ENCODE peak calls at places on chromosomes 2 and 18, in six cellular contexts. One of them, this sample, is unnamed.
A peak's percentile ranks its signal among the peaks of the same experiment; 100 is the strongest.

GRCh38 chr2:225233234-225233633 is 166.3 kb upstream of the NYAP2 start:
- DNase-seq in left ventricle myocardium inferior: no peak
- DNase-seq in cardiac muscle cell: no peak
- DNase-seq in right atrium auricular region: no peak
- DNase-seq in CD8-positive, alpha-beta T cell: no peak
- DNase-seq in CD4-positive, alpha-beta T cell: no peak
- DNase-seq in this sample: no peak

GRCh38 chr18:10230072-10230471 is 224.4 kb upstream of the APCDD1 start:
- DNase-seq in left ventricle myocardium inferior: no peak
- DNase-seq in cardiac muscle cell: no peak
- DNase-seq in right atrium auricular region: no peak
- DNase-seq in CD8-positive, alpha-beta T cell: no peak
- DNase-seq in CD4-positive, alpha-beta T cell: no peak
- DNase-seq in this sample: no peak

GRCh38 chr2:4903676-4904348 is 788.4 kb upstream of the SOX11 start:
- DNase-seq in left ventricle myocardium inferior: no peak
- DNase-seq in cardiac muscle cell: peak; percentile 63
- DNase-seq in right atrium auricular region: no peak
- DNase-seq in CD8-positive, alpha-beta T cell: no peak
- DNase-seq in CD4-positive, alpha-beta T cell: no peak
- DNase-seq in this sample: no peak

GRCh38 chr18:49028801-49029506 is 78.2 kb upstream of the SMAD7 start:
- DNase-seq in left ventricle myocardium inferior: no peak
- DNase-seq in cardiac muscle cell: no peak
- DNase-seq in right atrium auricular region: peak; percentile 54
- DNase-seq in CD8-positive, alpha-beta T cell: no peak
- DNase-seq in CD4-positive, alpha-beta T cell: no peak
- DNase-seq in this sample: no peak

GRCh38 chr2:74186038-74186437 is 7.4 kb upstream of the MOB1A start:
- DNase-seq in left ventricle myocardium inferior: no peak
- DNase-seq in cardiac muscle cell: no peak
- DNase-seq in right atrium auricular region: no peak
- DNase-seq in CD8-positive, alpha-beta T cell: no peak
- DNase-seq in CD4-positive, alpha-beta T cell: peak; percentile 6
- DNase-seq in this sample: no peak

GRCh38 chr2:55138045-55138444 is 87.8 kb upstream of the RTN4 start:
- DNase-seq in left ventricle myocardium inferior: no peak
- DNase-seq in cardiac muscle cell: no peak
- DNase-seq in right atrium auricular region: no peak
- DNase-seq in CD8-positive, alpha-beta T cell: no peak
- DNase-seq in CD4-positive, alpha-beta T cell: no peak
- DNase-seq in this sample: no peak

GRCh38 chr2:152175368-152176112 is at the start of gene STAM2:
- DNase-seq in left ventricle myocardium inferior: peak; percentile 92
- DNase-seq in cardiac muscle cell: peak; percentile 93
- DNase-seq in right atrium auricular region: peak; percentile 93
- DNase-seq in CD8-positive, alpha-beta T cell: peak; percentile 93
- DNase-seq in CD4-positive, alpha-beta T cell: peak; percentile 91
- DNase-seq in this sample: peak; percentile 70

GRCh38 chr18:11852048-11852341 is 782 bp downstream of the CHMP1B start:
- DNase-seq in left ventricle myocardium inferior: no peak
- DNase-seq in cardiac muscle cell: no peak
- DNase-seq in right atrium auricular region: no peak
- DNase-seq in CD8-positive, alpha-beta T cell: no peak
- DNase-seq in CD4-positive, alpha-beta T cell: no peak
- DNase-seq in this sample: no peak

GRCh38 chr18:52936931-52937330 is 596.9 kb downstream of the DCC start:
- DNase-seq in left ventricle myocardium inferior: no peak
- DNase-seq in cardiac muscle cell: no peak
- DNase-seq in right atrium auricular region: no peak
- DNase-seq in CD8-positive, alpha-beta T cell: no peak
- DNase-seq in CD4-positive, alpha-beta T cell: no peak
- DNase-seq in this sample: no peak

GRCh38 chr2:232501331-232501771 is 13.7 kb upstream of the ECEL1 start:
- DNase-seq in left ventricle myocardium inferior: no peak
- DNase-seq in cardiac muscle cell: no peak
- DNase-seq in right atrium auricular region: no peak
- DNase-seq in CD8-positive, alpha-beta T cell: no peak
- DNase-seq in CD4-positive, alpha-beta T cell: no peak
- DNase-seq in this sample: no peak

GRCh38 chr2:191318729-191319078 is 73.5 kb downstream of the MYO1B start:
- DNase-seq in left ventricle myocardium inferior: no peak
- DNase-seq in cardiac muscle cell: peak; percentile 77
- DNase-seq in right atrium auricular region: no peak
- DNase-seq in CD8-positive, alpha-beta T cell: no peak
- DNase-seq in CD4-positive, alpha-beta T cell: no peak
- DNase-seq in this sample: no peak

GRCh38 chr2:171490577-171490976 is 31.7 kb upstream of the CYBRD1 start:
- DNase-seq in left ventricle myocardium inferior: no peak
- DNase-seq in cardiac muscle cell: no peak
- DNase-seq in right atrium auricular region: no peak
- DNase-seq in CD8-positive, alpha-beta T cell: no peak
- DNase-seq in CD4-positive, alpha-beta T cell: no peak
- DNase-seq in this sample: no peak

GRCh38 chr18:79962311-79962710 is 2.1 kb upstream of the HSBP1L1 start:
- DNase-seq in left ventricle myocardium inferior: no peak
- DNase-seq in cardiac muscle cell: no peak
- DNase-seq in right atrium auricular region: no peak
- DNase-seq in CD8-positive, alpha-beta T cell: no peak
- DNase-seq in CD4-positive, alpha-beta T cell: no peak
- DNase-seq in this sample: no peak

GRCh38 chr2:203532957-203533695 is 2.0 kb downstream of the RAPH1 start:
- DNase-seq in left ventricle myocardium inferior: no peak
- DNase-seq in cardiac muscle cell: peak; percentile 9
- DNase-seq in right atrium auricular region: no peak
- DNase-seq in CD8-positive, alpha-beta T cell: no peak
- DNase-seq in CD4-positive, alpha-beta T cell: no peak
- DNase-seq in this sample: no peak

GRCh38 chr2:214575030-214575949 is 164.4 kb downstream of the VWC2L start:
- DNase-seq in left ventricle myocardium inferior: no peak
- DNase-seq in cardiac muscle cell: no peak
- DNase-seq in right atrium auricular region: no peak
- DNase-seq in CD8-positive, alpha-beta T cell: no peak
- DNase-seq in CD4-positive, alpha-beta T cell: no peak
- DNase-seq in this sample: no peak

GRCh38 chr2:20571644-20572215 is 79.2 kb downstream of the HS1BP3 start:
- DNase-seq in left ventricle myocardium inferior: no peak
- DNase-seq in cardiac muscle cell: no peak
- DNase-seq in right atrium auricular region: no peak
- DNase-seq in CD8-positive, alpha-beta T cell: no peak
- DNase-seq in CD4-positive, alpha-beta T cell: no peak
- DNase-seq in this sample: no peak

GRCh38 chr2:20575414-20575813 is 75.5 kb downstream of the HS1BP3 start:
- DNase-seq in left ventricle myocardium inferior: no peak
- DNase-seq in cardiac muscle cell: no peak
- DNase-seq in right atrium auricular region: no peak
- DNase-seq in CD8-positive, alpha-beta T cell: no peak
- DNase-seq in CD4-positive, alpha-beta T cell: no peak
- DNase-seq in this sample: no peak

GRCh38 chr2:20574423-20574911 is 76.4 kb downstream of the HS1BP3 start:
- DNase-seq in left ventricle myocardium inferior: no peak
- DNase-seq in cardiac muscle cell: no peak
- DNase-seq in right atrium auricular region: no peak
- DNase-seq in CD8-positive, alpha-beta T cell: no peak
- DNase-seq in CD4-positive, alpha-beta T cell: no peak
- DNase-seq in this sample: no peak

GRCh38 chr2:20574930-20575329 is 76.0 kb downstream of the HS1BP3 start:
- DNase-seq in left ventricle myocardium inferior: no peak
- DNase-seq in cardiac muscle cell: no peak
- DNase-seq in right atrium auricular region: no peak
- DNase-seq in CD8-positive, alpha-beta T cell: no peak
- DNase-seq in CD4-positive, alpha-beta T cell: no peak
- DNase-seq in this sample: no peak

GRCh38 chr2:20573611-20574422 is 77.1 kb downstream of the HS1BP3 start:
- DNase-seq in left ventricle myocardium inferior: no peak
- DNase-seq in cardiac muscle cell: no peak
- DNase-seq in right atrium auricular region: no peak
- DNase-seq in CD8-positive, alpha-beta T cell: no peak
- DNase-seq in CD4-positive, alpha-beta T cell: no peak
- DNase-seq in this sample: no peak
- TF ChIP-seq CTCF in left ventricle myocardium inferior: no peak
- TF ChIP-seq CTCF in cardiac muscle cell: no peak
- TF ChIP-seq CTCF in right atrium auricular region: no peak
- TF ChIP-seq CTCF in CD8-positive, alpha-beta T cell: no peak
- TF ChIP-seq CTCF in CD4-positive, alpha-beta T cell: no peak
- TF ChIP-seq CTCF in this sample: no peak

GRCh38 chr2:120283649-120284048 is 31.0 kb downstream of the RALB start:
- DNase-seq in left ventricle myocardium inferior: no peak
- DNase-seq in cardiac muscle cell: peak; percentile 11
- DNase-seq in right atrium auricular region: no peak
- DNase-seq in CD8-positive, alpha-beta T cell: no peak
- DNase-seq in CD4-positive, alpha-beta T cell: no peak
- DNase-seq in this sample: no peak
- TF ChIP-seq CTCF in left ventricle myocardium inferior: no peak
- TF ChIP-seq CTCF in cardiac muscle cell: peak; percentile 24
- TF ChIP-seq CTCF in right atrium auricular region: no peak
- TF ChIP-seq CTCF in CD8-positive, alpha-beta T cell: no peak
- TF ChIP-seq CTCF in CD4-positive, alpha-beta T cell: no peak
- TF ChIP-seq CTCF in this sample: no peak

GRCh38 chr18:56869189-56869777 is 218.1 kb downstream of the WDR7 start:
- DNase-seq in left ventricle myocardium inferior: no peak
- DNase-seq in cardiac muscle cell: peak; percentile 56
- DNase-seq in right atrium auricular region: no peak
- DNase-seq in CD8-positive, alpha-beta T cell: no peak
- DNase-seq in CD4-positive, alpha-beta T cell: no peak
- DNase-seq in this sample: no peak
- TF ChIP-seq CTCF in left ventricle myocardium inferior: peak; percentile 81
- TF ChIP-seq CTCF in cardiac muscle cell: peak; percentile 84
- TF ChIP-seq CTCF in right atrium auricular region: peak; percentile 77
- TF ChIP-seq CTCF in CD8-positive, alpha-beta T cell: peak; percentile 59
- TF ChIP-seq CTCF in CD4-positive, alpha-beta T cell: peak; percentile 54
- TF ChIP-seq CTCF in this sample: no peak

DNA sequence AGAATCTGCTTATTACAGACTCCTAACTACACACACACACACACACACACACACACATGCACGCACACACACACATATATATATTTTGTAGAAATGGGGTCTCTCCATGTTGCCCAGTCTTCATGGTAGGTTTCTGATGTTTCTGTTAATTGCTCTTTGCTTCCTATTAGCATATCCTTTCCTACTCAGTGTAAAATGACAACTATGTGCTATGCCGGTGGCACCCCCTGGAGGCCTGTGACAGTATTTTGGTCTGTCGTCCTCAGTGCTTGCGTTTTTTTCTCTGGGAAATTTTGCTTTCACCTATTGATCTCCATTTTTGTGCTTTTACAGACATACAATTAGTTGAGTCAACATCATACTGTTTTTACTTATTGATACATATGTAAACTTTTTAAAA is 322.1 kb downstream of the LRRTM1 start:
- DNase-seq in left ventricle myocardium inferior: no peak
- DNase-seq in cardiac muscle cell: peak; percentile 11
- DNase-seq in right atrium auricular region: no peak
- DNase-seq in CD8-positive, alpha-beta T cell: no peak
- DNase-seq in CD4-positive, alpha-beta T cell: no peak
- DNase-seq in this sample: no peak
- TF ChIP-seq CTCF in left ventricle myocardium inferior: peak; percentile 45
- TF ChIP-seq CTCF in cardiac muscle cell: peak; percentile 3
- TF ChIP-seq CTCF in right atrium auricular region: no peak
- TF ChIP-seq CTCF in CD8-positive, alpha-beta T cell: no peak
- TF ChIP-seq CTCF in CD4-positive, alpha-beta T cell: no peak
- TF ChIP-seq CTCF in this sample: no peak

DNA sequence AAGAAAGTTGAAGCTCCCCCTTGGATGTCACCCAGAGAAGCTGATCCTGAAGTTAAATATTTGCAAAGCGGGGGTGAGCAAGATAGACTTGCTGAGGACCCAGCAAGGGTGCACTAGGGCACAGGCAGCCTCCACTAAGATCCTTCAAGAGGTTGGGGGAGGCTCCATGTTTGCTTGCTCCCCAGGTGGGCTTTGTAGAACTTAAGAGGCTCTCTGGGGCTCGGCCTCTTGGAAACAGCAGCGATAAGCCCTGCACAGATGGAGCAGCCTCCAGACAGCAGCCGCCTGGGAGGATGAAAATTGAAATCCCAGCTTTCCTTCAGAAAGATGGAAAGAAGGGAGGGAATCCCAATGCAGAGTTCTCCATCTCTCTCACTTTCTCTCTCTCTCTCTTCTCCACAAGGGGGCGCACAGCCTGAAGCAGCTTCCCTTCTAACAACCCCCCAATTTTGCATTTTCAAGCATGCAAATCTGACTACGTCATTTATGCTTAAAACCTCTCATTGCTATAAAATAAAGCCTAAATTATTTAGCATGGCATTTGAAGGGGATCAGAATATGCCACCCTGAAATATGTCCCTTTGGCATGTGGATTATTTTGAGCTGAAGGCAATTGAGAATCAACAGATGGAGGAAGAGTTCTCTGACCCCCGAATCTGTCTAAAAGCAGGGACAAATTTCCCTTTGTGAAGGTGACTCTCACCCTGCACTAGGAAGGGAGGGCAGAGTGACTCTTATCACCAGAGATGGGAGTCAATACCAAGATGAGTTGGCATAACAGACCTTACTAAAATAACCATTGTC is 185.7 kb upstream of the KLHL29 start:
- DNase-seq in left ventricle myocardium inferior: no peak
- DNase-seq in cardiac muscle cell: no peak
- DNase-seq in right atrium auricular region: no peak
- DNase-seq in CD8-positive, alpha-beta T cell: no peak
- DNase-seq in CD4-positive, alpha-beta T cell: no peak
- DNase-seq in this sample: no peak
- TF ChIP-seq CTCF in left ventricle myocardium inferior: peak; percentile 24
- TF ChIP-seq CTCF in cardiac muscle cell: peak; percentile 69
- TF ChIP-seq CTCF in right atrium auricular region: peak; percentile 21
- TF ChIP-seq CTCF in CD8-positive, alpha-beta T cell: no peak
- TF ChIP-seq CTCF in CD4-positive, alpha-beta T cell: peak; percentile 38
- TF ChIP-seq CTCF in this sample: no peak

DNA sequence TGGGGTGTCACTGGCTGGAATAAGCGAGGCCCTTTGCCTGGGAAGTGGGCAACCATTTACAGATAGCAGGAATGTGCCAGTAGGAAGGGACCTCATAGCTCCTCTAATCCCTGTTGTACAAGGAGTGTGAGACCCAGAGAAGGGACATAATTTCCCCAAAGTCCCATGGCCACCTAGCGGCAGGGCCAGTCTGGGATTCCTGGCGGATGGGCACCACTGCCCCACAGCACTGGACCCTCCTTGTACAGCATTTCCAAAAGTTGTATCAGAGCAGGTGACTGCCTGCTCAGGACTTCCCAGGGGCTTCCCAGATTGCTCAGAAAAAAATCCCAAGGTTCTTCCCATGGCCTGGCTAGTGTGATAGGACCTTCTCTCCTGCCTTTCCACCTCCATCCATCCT is 185.8 kb downstream of the GLI2 start:
- DNase-seq in left ventricle myocardium inferior: no peak
- DNase-seq in cardiac muscle cell: no peak
- DNase-seq in right atrium auricular region: no peak
- DNase-seq in CD8-positive, alpha-beta T cell: no peak
- DNase-seq in CD4-positive, alpha-beta T cell: no peak
- DNase-seq in this sample: no peak
- TF ChIP-seq CTCF in left ventricle myocardium inferior: no peak
- TF ChIP-seq CTCF in cardiac muscle cell: no peak
- TF ChIP-seq CTCF in right atrium auricular region: no peak
- TF ChIP-seq CTCF in CD8-positive, alpha-beta T cell: no peak
- TF ChIP-seq CTCF in CD4-positive, alpha-beta T cell: no peak
- TF ChIP-seq CTCF in this sample: no peak

This sample was measured in omental fat pad.